ENCODE peak calls at places on chromosome 12, in seven cellular contexts. J is left ventricle myocardium inferior; I is nephron progenitor cell; Q is stimulated activated CD4-positive, alpha-beta T cell treated with anti-CD3 and anti-CD28 coated beads, Interleukin-15, amount 100 ng/mL, for 1 hour; C is central memory CD8-positive, alpha-beta T cell; F is NCI-H1092; N is HT1080. A is an unnamed sample.

GRCh38 chr12:8154526-8154925 is 2.3 kb upstream of the ZNF705A start:
- DNase-seq in N (no peak), Q (no peak), F (no peak), J (no peak), I (no peak), C (no peak), A (no peak)

GRCh38 chr12:27934278-27934677 is 38.3 kb downstream of the PTHLH start:
- DNase-seq in N (no peak), I (no peak), C (no peak), F (no peak), Q (no peak), J (no peak), A (no peak)

GRCh38 chr12:2893007-2893406 is 2.3 kb downstream of the TULP3 start:
- DNase-seq in Q (no peak), C (no peak), N (peak; percentile 36), I (no peak), J (no peak), F (no peak), A (peak; percentile 76)

GRCh38 chr12:77064891-77065360 is 443 bp downstream of the E2F7 start:
- DNase-seq in Q (no peak), J (no peak), C (no peak), I (no peak), N (no peak), F (no peak), A (peak; percentile 24)

GRCh38 chr12:100555722-100556121 is 17.8 kb upstream of the GAS2L3 start:
- DNase-seq in F (no peak), C (no peak), Q (no peak), N (no peak), J (no peak), I (no peak), A (no peak)

GRCh38 chr12:127926004-127926403 is 341.0 kb upstream of the TMEM132C start:
- DNase-seq in N (no peak), I (peak; percentile 33), F (peak; percentile 20), Q (no peak), J (no peak), C (no peak), A (no peak)

GRCh38 chr12:30970559-30971202 is 44.1 kb downstream of the TSPAN11 start:
- DNase-seq in N (no peak), C (no peak), J (peak; percentile 22), Q (no peak), I (no peak), F (no peak), A (no peak)

GRCh38 chr12:75862692-75863471 is 168.7 kb downstream of the PHLDA1 start:
- DNase-seq in N (peak; percentile 96), C (no peak), J (no peak), F (no peak), I (no peak), Q (no peak), A (peak; percentile 86)

GRCh38 chr12:120640840-120641833 is 711 bp downstream of the CABP1 start:
- DNase-seq in N (no peak), J (peak; percentile 43), Q (no peak), C (no peak), I (peak; percentile 81), F (no peak), A (peak; percentile 73)

A was measured in LoVo.